ENCODE peak calls at places on chromosomes 4 and X, in eight cellular contexts. H, Q, N, X, M, A, U and E are unnamed samples.

GRCh38 chrX:85052636-85053343 is 49.1 kb downstream of the APOOL start:
- DNase-seq in H (peak), Q (no peak), N (no peak), X (no peak), M (no peak), A (no peak), U (no peak), E (peak)

GRCh38 chrX:31497086-31497485 is 425.2 kb upstream of the FTHL17 start:
- DNase-seq in H (peak), Q (no peak), N (no peak), X (no peak), M (no peak), A (no peak), U (no peak), E (peak)

GRCh38 chr4:153156263-153156662 is 48.0 kb upstream of the TRIM2 start:
- DNase-seq in H (no peak), Q (no peak), N (no peak), X (no peak), M (peak), A (no peak), U (no peak), E (no peak)

GRCh38 chrX:34917146-34917545 is 25.4 kb upstream of the FAM47B start:
- DNase-seq in H (no peak), Q (no peak), N (no peak), X (no peak), M (no peak), A (no peak), U (no peak), E (peak)

GRCh38 chrX:49072712-49073095 is 1.1 kb downstream of the PRAF2 start:
- DNase-seq in H (no peak), Q (no peak), N (no peak), X (no peak), M (no peak), A (no peak), U (no peak), E (no peak)

GRCh38 chr4:6773106-6773505 is 9.4 kb upstream of the KIAA0232 start:
- DNase-seq in H (no peak), Q (no peak), N (no peak), X (no peak), M (no peak), A (no peak), U (no peak), E (no peak)

GRCh38 chr4:6987566-6987920 is 55.6 kb upstream of the TADA2B start:
- DNase-seq in H (no peak), Q (no peak), N (no peak), X (no peak), M (no peak), A (no peak), U (no peak), E (peak)

GRCh38 chrX:69362889-69363288 is 141.2 kb upstream of the NALF2 start:
- DNase-seq in H (peak), Q (no peak), N (no peak), X (no peak), M (no peak), A (no peak), U (no peak), E (peak)

GRCh38 chrX:10028283-10029104 is 61.3 kb downstream of the CLDN34 start:
- DNase-seq in H (no peak), Q (no peak), N (no peak), X (no peak), M (no peak), A (no peak), U (peak), E (no peak)

GRCh38 chrX:139967300-139967699 is 2.0 kb upstream of the CXorf66 start:
- DNase-seq in H (peak), Q (no peak), N (no peak), X (no peak), M (no peak), A (no peak), U (no peak), E (peak)
- TF ChIP-seq CTCF in H (peak), Q (no peak), N (no peak), X (no peak), M (peak), A (no peak), U (no peak), E (peak)

DNA sequence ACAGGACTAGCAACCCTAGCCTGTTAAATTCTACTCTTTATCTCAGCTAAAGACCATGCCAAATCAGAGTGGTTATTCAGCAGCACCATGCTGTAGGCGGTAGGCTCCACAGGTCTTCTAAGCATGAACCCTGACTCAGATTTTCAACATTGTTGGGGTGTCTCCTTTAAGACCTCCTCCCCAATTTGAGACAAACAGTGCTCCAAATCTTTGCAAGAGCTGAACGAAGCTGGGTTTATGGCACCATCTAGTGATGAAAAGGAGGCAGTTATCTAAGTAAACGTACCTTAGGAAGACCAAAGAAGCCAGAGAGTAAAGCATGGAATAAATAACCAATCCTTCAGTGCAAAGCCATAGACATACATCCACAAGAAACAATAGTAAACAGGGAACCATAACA is 334.5 kb upstream of the SLC7A11 start:
- DNase-seq in H (peak), Q (no peak), N (no peak), X (no peak), M (peak), A (no peak), U (no peak), E (peak)
- TF ChIP-seq CTCF in H (peak), Q (no peak), N (no peak), X (no peak), M (peak), A (no peak), U (no peak), E (peak)

GRCh38 chr4:73612032-73612431 is 8.2 kb downstream of the RASSF6 start:
- DNase-seq in H (peak), Q (no peak), N (no peak), X (no peak), M (no peak), A (no peak), U (no peak), E (peak)

GRCh38 chr4:73613130-73613529 is 7.1 kb downstream of the RASSF6 start:
- DNase-seq in H (no peak), Q (no peak), N (no peak), X (no peak), M (peak), A (no peak), U (no peak), E (no peak)

GRCh38 chr4:73617256-73617655 is 3.0 kb downstream of the RASSF6 start:
- DNase-seq in H (no peak), Q (no peak), N (no peak), X (no peak), M (no peak), A (no peak), U (no peak), E (no peak)

GRCh38 chr4:73614468-73614867 is 5.8 kb downstream of the RASSF6 start:
- DNase-seq in H (no peak), Q (no peak), N (no peak), X (no peak), M (no peak), A (no peak), U (no peak), E (no peak)

DNA sequence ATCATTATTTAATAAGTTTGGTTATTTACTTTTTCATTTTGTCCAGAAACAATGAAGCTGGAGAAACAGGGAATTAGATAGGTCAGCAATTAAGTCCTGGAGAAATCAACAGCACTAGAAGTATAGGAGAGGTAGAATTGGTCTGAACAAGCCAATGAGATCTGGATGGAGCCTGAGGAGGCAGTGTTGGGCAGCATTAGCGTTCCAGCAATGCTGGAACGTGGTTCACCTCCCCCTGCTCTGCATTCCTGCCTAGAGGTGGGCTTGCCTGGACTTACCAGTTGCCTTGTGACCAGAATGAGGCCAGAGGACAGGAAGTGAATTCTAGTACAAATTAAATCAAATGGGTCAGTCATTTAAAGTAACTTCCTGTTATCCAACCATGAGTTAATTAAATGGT is 4.6 kb downstream of the RASSF6 start:
- DNase-seq in H (no peak), Q (no peak), N (no peak), X (no peak), M (peak), A (no peak), U (no peak), E (no peak)
- TF ChIP-seq CTCF in H (no peak), Q (no peak), N (no peak), X (no peak), M (no peak), A (no peak), U (no peak), E (no peak)

GRCh38 chrX:8783100-8784098 is 17.8 kb downstream of the FAM9A start:
- DNase-seq in H (peak), Q (no peak), N (no peak), X (no peak), M (peak), A (no peak), U (no peak), E (peak)
- TF ChIP-seq CTCF in H (peak), Q (peak), N (no peak), X (peak), M (peak), A (peak), U (no peak), E (peak)